ENCODE peak calls at places on chromosomes 7 and 10, in five cellular contexts. R, E, V, U and J are unnamed samples.

GRCh38 chr10:111824128-111824527 is 359.4 kb downstream of the GPAM start:
- DNase-seq in E (no peak), U (no peak), R (no peak), V (no peak), J (no peak)

GRCh38 chr7:405489-406211 is 114.0 kb downstream of the PDGFA start:
- DNase-seq in R (no peak), V (peak), U (peak), E (no peak), J (peak)

GRCh38 chr10:103416436-103417147 is 20.2 kb downstream of the PDCD11 start:
- DNase-seq in R (peak), U (peak), E (peak), V (peak), J (no peak)

GRCh38 chr10:60208676-60209269 is 180.9 kb downstream of the ANK3 start:
- DNase-seq in E (peak), R (peak), V (no peak), U (no peak), J (no peak)

GRCh38 chr10:72337039-72337629 is 17.6 kb downstream of the DNAJB12 start:
- DNase-seq in R (peak), E (peak), U (peak), V (peak), J (peak)

GRCh38 chr10:107616031-107616430 is 451.5 kb upstream of the SORCS1 start:
- DNase-seq in U (no peak), E (no peak), V (no peak), R (no peak), J (no peak)

GRCh38 chr7:208128-208673 is 15.8 kb downstream of the FAM20C start:
- DNase-seq in E (no peak), R (no peak), V (no peak), U (no peak), J (no peak)

GRCh38 chr10:58237014-58237830 is 30.5 kb downstream of the IPMK start:
- DNase-seq in U (no peak), V (no peak), R (peak), E (peak), J (no peak)

GRCh38 chr7:71705217-71705616 is 573.3 kb downstream of the GALNT17 start:
- DNase-seq in E (no peak), V (no peak), R (no peak), U (no peak), J (no peak)

GRCh38 chr7:39832519-39833085 is 117.5 kb upstream of the CDK13 start:
- DNase-seq in R (no peak), E (no peak), V (no peak), U (no peak), J (no peak)
- H3K4me3 ChIP-seq in R (peak), E (no peak), V (peak), U (peak), J (no peak)

DNA sequence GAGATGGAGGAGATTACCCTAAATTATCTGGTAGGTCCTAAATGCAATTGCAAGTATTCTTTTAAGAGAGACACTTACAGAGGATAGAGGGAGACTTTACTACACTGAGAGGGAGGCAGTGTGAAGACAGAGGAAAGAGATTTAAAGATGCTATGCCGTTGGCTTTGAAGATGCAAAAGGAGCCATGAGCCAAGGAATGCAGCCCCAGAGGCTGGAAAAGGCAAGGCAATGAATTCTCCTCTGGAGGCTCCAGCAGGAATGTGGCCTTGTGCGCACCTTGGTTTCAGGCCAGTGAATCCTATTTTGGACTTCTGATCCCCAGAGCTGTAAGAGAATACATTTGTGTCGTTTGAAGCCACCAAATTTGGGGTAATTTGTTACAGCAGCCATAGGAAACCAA is 118.6 kb downstream of the PLXNA4 start:
- DNase-seq in U (no peak), R (no peak), V (no peak), E (no peak), J (no peak)
- TF ChIP-seq CTCF in U (no peak), R (no peak), V (no peak), E (no peak), J (no peak)

GRCh38 chr7:39670934-39671333 is 47.6 kb downstream of the RALA start:
- DNase-seq in E (no peak), V (no peak), R (no peak), U (no peak), J (no peak)

GRCh38 chr7:39673868-39674267 is 50.5 kb downstream of the RALA start:
- DNase-seq in R (no peak), V (no peak), U (no peak), E (no peak), J (no peak)

GRCh38 chr7:39670052-39670451 is 46.7 kb downstream of the RALA start:
- DNase-seq in R (no peak), V (no peak), U (no peak), E (no peak), J (no peak)

GRCh38 chr7:39672176-39672575 is 48.8 kb downstream of the RALA start:
- DNase-seq in V (no peak), E (peak), R (no peak), U (no peak), J (no peak)

DNA sequence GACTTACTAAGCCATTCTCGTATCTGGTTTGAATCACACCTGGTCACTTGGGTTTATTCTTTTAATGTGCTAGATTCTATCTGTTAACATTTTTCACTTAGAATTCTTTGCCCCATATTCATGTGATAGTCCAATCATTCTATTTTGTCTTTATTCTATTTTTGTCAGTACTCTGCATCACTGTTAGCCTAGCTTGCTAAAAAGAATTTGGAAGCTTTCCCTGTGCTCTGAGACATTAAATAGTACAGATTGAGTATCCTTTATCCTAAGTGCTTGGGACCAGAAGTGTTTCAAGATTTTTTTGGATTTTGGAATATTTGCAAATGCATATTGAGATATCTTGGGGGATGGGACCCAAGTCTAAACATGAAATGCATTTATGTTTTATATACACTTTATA is 51.0 kb downstream of the RALA start:
- DNase-seq in E (no peak), U (no peak), V (no peak), R (no peak), J (no peak)
- TF ChIP-seq POLR2A in E (no peak), U (no peak), V (no peak), R (no peak), J (no peak)

DNA sequence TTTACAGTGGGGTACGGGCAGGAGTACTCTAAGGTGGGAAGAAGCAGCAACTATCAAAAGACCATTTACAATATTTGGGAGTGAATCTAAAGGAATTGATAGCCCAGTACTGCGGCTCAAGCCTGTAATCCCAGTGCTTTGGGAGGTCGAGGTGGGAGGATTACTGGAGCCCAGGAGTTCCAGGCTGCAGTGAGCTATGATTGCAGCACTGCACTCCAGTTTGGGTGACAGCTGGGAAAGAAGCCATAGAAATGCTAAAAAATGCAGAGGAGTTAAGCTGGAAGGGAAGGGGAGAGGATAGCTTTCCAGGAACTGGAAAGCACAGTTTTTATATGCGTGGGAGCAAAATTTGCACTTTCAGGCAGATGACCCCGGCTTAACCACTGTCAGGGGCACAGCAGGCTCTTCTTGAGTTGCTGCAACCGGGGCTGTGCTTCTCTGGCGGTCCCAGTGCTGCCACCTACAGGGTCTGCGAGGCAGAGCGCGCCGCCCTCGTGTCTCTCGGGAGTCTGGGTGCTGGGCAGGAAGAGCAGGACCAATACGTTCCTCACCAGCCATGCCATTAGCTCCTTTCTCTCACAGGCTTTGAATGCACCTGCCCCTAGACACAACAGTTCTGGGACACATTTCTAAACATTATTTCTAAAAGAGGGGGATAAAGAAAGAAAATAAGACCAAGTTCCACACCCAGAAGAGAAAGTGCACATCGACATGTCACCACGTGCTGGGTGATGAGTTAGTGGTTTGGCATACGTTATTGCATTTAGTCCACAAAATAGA is 10.1 kb upstream of the BMPER start:
- DNase-seq in R (peak), V (peak), E (peak), U (peak), J (peak)
- H3K4me3 ChIP-seq in R (no peak), V (no peak), E (no peak), U (no peak), J (no peak)

DNA sequence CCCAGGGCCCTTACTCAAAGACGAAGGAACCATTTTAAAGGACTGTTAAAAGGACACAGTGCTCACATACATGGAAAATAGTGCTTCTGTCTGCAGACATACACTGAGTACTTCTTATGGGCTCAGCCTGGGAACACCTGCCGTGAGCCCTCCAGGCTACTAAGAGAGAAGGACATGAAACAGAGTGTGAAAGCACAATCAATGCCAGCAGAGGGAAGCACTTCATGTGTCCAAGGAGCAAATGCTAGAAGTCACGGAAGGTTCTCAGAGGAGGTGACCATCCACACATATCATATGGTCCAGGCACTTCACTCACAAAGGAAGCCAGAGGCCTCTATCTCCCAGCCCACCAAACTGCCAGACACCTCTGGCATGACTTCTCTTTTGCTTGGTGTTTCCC is 15.5 kb downstream of the ELMO1 start:
- DNase-seq in V (no peak), R (peak), E (peak), U (no peak), J (no peak)
- TF ChIP-seq CTCF in V (no peak), R (peak), E (peak), U (no peak), J (no peak)